ENCODE peak calls at places on chromosomes 16 and 17, in four cellular contexts. I, D, L and F are unnamed samples.
A peak's percentile ranks its signal among the peaks of the same experiment; 100 is the strongest.

GRCh38 chr17:61312406-61313295 is 87.0 kb upstream of the TBX2 start:
- DNase-seq in I (no peak), L (no peak), D (no peak), F (no peak)

GRCh38 chr16:81641403-81642106 is 137.5 kb upstream of the PLCG2 start:
- DNase-seq in L (no peak), I (no peak), D (no peak), F (peak; percentile 43)

GRCh38 chr16:50393461-50394214 is 24.9 kb upstream of the BRD7 start:
- DNase-seq in L (no peak), D (no peak), I (no peak), F (no peak)

GRCh38 chr16:30649725-30650368 is 913 bp upstream of the PRR14 start:
- DNase-seq in D (no peak), L (no peak), I (no peak), F (no peak)

GRCh38 chr16:9090101-9090959 is 1.1 kb upstream of the HAPSTR1 start:
- DNase-seq in D (no peak), I (peak; percentile 68), L (no peak), F (peak; percentile 59)

GRCh38 chr16:6279261-6279660 is 1053.4 kb upstream of the RBFOX1 start:
- DNase-seq in L (no peak), D (no peak), I (no peak), F (no peak)

GRCh38 chr16:90046971-90047713 is 27.9 kb upstream of the DBNDD1 start:
- DNase-seq in I (peak; percentile 31), D (no peak), L (peak; percentile 45), F (peak; percentile 29)

GRCh38 chr16:21088646-21089538 is 61.8 kb downstream of the DNAH3 start:
- DNase-seq in L (no peak), I (no peak), D (no peak), F (no peak)

GRCh38 chr17:2814499-2815341 is 18.5 kb downstream of the RAP1GAP2 start:
- DNase-seq in I (no peak), D (no peak), L (no peak), F (no peak)

GRCh38 chr16:8464979-8465378 is 125.3 kb downstream of the TMEM114 start:
- DNase-seq in I (no peak), D (no peak), L (no peak), F (no peak)

GRCh38 chr16:79687249-79687768 is 86.8 kb upstream of the MAF start:
- DNase-seq in L (no peak), D (no peak), I (no peak), F (no peak)

GRCh38 chr17:77140878-77141767 is at the start of gene SEC14L1:
- DNase-seq in L (peak; percentile 68), I (peak; percentile 77), D (peak; percentile 48), F (peak; percentile 50)

GRCh38 chr17:4947411-4948165 is 742 bp downstream of the PFN1 start:
- DNase-seq in L (peak; percentile 50), D (peak; percentile 76), I (peak; percentile 63), F (peak; percentile 59)

GRCh38 chr16:30659507-30660423 is 1.5 kb downstream of the FBRS start:
- DNase-seq in L (no peak), I (peak; percentile 39), D (no peak), F (no peak)

GRCh38 chr16:74716355-74716754 is 15.7 kb upstream of the MLKL start:
- DNase-seq in I (peak; percentile 7), D (no peak), L (no peak), F (peak; percentile 44)

GRCh38 chr17:35084987-35085386 is 21.5 kb upstream of the RFFL start:
- DNase-seq in D (peak; percentile 90), I (peak; percentile 31), L (no peak), F (no peak)

GRCh38 chr16:69443809-69444611 is 19.6 kb downstream of the CYB5B start:
- DNase-seq in L (no peak), I (no peak), D (peak; percentile 28), F (no peak)

GRCh38 chr16:75591001-75591852 is 25.0 kb downstream of the GABARAPL2 start:
- DNase-seq in I (no peak), D (no peak), L (no peak), F (no peak)

GRCh38 chr16:2468142-2468724 is 2.9 kb upstream of the NTN3 start:
- DNase-seq in I (no peak), L (no peak), D (no peak), F (peak; percentile 37)

GRCh38 chr17:77492446-77493237 is 351.9 kb downstream of the SEC14L1 start:
- DNase-seq in I (no peak), D (no peak), L (no peak), F (peak; percentile 12)

GRCh38 chr17:55416470-55417052 is 5.1 kb downstream of the MMD start:
- DNase-seq in L (no peak), I (no peak), D (no peak), F (no peak)

GRCh38 chr17:41417576-41418015 is 6.8 kb downstream of the KRT37 start:
- DNase-seq in L (peak; percentile 30), I (peak; percentile 52), D (no peak), F (peak; percentile 59)
- TF ChIP-seq JUN in L (no peak), I (no peak), D (no peak), F (no peak)

GRCh38 chr16:4521971-4522623 is 16.5 kb downstream of the CDIP1 start:
- DNase-seq in L (no peak), D (no peak), I (no peak), F (peak; percentile 46)
- TF ChIP-seq NR3C1 in L (no peak), D (no peak), I (no peak), F (no peak)

DNA sequence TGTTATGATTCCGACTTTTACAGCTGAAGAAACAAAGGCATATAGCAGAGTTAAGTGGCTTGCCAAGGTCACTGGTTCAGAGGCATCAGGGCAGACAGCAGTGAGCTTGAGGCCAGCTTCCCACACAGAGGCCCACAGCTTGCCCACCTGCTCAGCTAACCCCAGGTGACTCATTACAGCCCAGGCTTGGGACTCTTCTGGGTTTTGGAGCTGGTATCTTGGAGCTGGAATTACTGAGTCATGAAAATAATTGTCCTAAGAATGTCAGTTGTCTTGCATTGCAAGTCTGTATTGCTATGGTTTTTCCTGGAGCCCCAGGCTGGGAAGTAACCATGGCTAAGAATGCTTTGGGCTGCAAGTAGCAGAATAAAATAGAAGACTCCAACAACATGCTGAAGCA is 32.4 kb upstream of the IRX3 start:
- DNase-seq in D (no peak), I (no peak), L (no peak), F (no peak)
- TF ChIP-seq JUN in D (no peak), I (no peak), L (no peak), F (no peak)

DNA sequence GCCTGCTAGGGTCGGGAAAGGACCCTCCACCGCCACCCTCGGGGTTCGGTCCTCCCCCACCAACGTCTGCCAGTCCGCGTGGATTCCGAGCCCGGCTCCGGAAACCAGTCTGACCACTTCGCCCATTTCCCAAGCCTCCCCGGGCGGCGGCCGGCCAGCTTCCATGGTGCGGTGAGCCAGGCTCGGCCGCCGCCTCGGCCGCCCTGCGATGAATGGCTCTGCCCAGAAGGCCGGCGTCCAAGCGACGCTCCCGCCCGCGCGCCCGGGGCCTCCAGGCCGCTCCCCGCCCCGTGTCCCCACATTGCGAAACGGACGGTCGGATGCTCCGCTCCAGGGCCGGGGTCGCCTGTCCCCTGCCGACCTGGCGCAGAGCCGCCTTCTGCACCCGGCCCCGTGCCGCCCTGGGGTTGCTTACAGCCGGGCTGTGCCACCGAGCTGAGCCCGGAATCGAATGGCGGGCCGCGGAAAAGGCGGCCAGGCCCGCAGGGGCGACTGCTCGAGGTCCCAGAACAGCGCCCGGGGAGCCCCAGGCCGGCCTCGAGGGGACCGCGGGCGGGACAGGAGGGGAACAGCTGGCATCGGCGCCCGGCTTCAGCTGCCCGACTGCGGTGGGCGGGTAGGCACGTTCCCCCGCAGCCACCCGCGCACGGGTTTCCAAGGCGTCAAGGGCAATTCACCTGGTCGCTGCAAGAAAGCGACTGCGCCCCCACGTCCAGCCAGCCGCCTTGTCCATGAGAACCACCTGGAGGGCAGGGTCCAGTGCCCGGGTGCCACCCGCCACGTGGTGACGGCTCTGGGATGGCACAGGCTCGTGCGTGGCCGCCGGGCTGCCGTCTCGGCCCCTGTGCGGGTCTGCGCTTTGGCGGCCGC is 18.3 kb upstream of the CBX8 start:
- DNase-seq in I (no peak), D (no peak), L (no peak), F (no peak)
- TF ChIP-seq NR3C1 in I (no peak), D (no peak), L (no peak), F (no peak)

DNA sequence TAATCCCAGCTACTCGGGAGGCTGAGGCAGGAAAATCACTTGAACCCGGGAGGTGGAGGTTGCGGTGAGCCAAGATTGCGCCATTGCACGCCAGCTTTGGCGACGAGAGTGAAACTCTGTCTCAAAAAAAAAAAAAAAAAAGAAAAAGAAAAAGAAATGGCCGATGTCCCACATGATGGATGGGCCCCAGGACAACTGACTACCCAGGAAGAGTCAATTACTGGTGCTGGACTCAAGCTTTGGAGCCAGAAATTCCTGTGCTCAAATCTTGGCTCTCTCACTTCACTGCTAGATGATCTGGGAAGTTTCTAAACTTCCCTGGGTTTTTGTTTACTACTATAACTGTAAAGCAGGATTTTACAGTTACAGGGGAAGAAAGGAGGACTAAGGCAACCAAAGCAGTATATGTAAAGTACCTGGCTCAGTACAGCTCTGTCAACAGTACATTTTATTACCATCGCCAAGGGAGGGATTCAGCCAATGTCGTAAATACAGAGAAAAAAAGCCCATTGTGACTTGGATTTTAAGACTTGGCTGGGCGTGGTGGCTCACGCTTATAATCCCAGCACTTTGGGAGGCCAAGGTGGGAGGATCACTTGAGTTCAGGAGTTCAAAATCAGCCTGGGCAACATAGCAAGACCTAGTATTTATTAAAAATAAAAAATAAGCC is 11.9 kb downstream of the C16orf86 start:
- DNase-seq in I (no peak), L (no peak), D (no peak), F (no peak)
- TF ChIP-seq JUN in I (no peak), L (no peak), D (no peak), F (no peak)

GRCh38 chr17:45260204-45260783 is 1.6 kb downstream of the SPATA32 start:
- DNase-seq in L (no peak), I (no peak), D (no peak), F (no peak)

GRCh38 chr17:45263477-45263860 is 1.6 kb upstream of the SPATA32 start:
- DNase-seq in D (no peak), L (no peak), I (no peak), F (no peak)

GRCh38 chr17:45264430-45264829 is 2.5 kb upstream of the SPATA32 start:
- DNase-seq in I (no peak), D (no peak), L (no peak), F (no peak)

GRCh38 chr17:45262516-45263476 is 902 bp upstream of the SPATA32 start:
- DNase-seq in L (no peak), I (no peak), D (peak; percentile 46), F (no peak)

DNA sequence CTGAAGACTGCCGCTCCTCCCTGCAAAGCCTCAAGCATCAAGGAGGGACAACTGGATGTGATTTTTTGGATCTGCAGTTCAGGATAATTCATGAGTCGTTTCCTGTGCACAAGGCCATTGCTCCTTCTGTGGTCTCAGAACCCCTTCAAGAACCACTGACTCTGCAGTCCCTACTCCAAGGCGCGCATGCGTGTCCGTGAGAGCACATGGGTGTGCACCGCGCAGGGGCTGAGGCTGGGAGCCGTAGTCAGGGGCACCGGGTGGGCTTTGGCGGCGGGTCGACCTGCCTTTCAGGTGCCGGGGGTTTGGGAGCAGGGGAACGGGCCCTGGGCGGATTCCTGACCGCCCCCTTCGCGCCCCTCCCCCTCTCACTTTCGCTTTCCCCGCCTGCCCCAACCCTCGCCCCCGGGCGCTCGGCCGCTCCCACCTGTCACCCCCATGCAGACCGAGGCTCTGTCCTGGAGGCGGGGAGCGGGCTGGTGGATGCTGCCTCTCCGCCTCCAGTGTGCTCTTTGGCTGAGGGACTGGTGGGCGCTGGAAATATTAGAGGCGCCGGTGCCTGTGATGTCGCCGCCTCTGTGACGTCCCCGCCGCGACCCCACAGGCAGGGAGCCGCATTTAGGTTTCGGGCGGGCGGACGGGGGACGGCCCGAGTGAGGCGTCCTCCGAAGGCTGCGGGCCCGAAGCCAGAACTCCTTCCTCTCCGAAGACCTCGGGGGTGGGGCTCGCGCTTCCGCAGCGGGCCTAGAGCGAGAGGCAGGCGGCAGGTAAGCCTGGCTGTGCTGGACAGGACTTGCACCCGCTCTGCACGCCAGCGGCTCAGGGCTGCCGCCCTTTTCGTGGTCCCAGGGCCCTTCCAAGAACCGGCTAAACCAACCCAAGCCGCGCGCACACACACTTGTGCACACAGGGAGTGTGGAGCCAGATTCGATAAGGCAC is at the start of gene SPATA32:
- DNase-seq in D (no peak), L (no peak), I (no peak), F (peak; percentile 73)
- TF ChIP-seq NR3C1 in D (no peak), L (no peak), I (no peak), F (no peak)